ENCODE peak calls at places on chromosome 9, in four cellular contexts. One of them, this sample, is unnamed.

GRCh38 chr9:126386088-126386487 is 59.5 kb downstream of the MVB12B start:
- DNase-seq in AG09309: no peak
- DNase-seq in GM12865: peak
- DNase-seq in A673: no peak
- DNase-seq in this sample: no peak

GRCh38 chr9:38362912-38363588 is 29.5 kb upstream of the ALDH1B1 start:
- DNase-seq in A673: peak
- DNase-seq in GM12865: peak
- DNase-seq in AG09309: peak
- DNase-seq in this sample: peak

GRCh38 chr9:95910023-95910706 is 34.7 kb downstream of the ERCC6L2 start:
- DNase-seq in A673: no peak
- DNase-seq in GM12865: no peak
- DNase-seq in AG09309: no peak
- DNase-seq in this sample: no peak

GRCh38 chr9:131530546-131530929 is 525 bp downstream of the UCK1 start:
- DNase-seq in GM12865: peak
- DNase-seq in AG09309: no peak
- DNase-seq in A673: peak
- DNase-seq in this sample: no peak

GRCh38 chr9:20442461-20443319 is 179.6 kb downstream of the MLLT3 start:
- DNase-seq in AG09309: no peak
- DNase-seq in GM12865: no peak
- DNase-seq in A673: no peak
- DNase-seq in this sample: peak

GRCh38 chr9:118570076-118570475 is 799.2 kb downstream of the BRINP1 start:
- DNase-seq in GM12865: no peak
- DNase-seq in AG09309: no peak
- DNase-seq in A673: no peak
- DNase-seq in this sample: no peak

GRCh38 chr9:87675466-87675865 is 50.5 kb upstream of the CTSL start:
- DNase-seq in GM12865: no peak
- DNase-seq in AG09309: no peak
- DNase-seq in A673: no peak
- DNase-seq in this sample: no peak

GRCh38 chr9:77929942-77930341 is 101.7 kb downstream of the GNAQ start:
- DNase-seq in GM12865: no peak
- DNase-seq in AG09309: no peak
- DNase-seq in A673: no peak
- DNase-seq in this sample: no peak

GRCh38 chr9:90287567-90288274 is 354.9 kb downstream of the DIRAS2 start:
- DNase-seq in GM12865: peak
- DNase-seq in AG09309: no peak
- DNase-seq in A673: no peak
- DNase-seq in this sample: no peak

GRCh38 chr9:107585465-107585864 is 95.9 kb upstream of the KLF4 start:
- DNase-seq in A673: no peak
- DNase-seq in GM12865: no peak
- DNase-seq in AG09309: no peak
- DNase-seq in this sample: no peak

GRCh38 chr9:75483636-75484035 is 395.3 kb downstream of the OSTF1 start:
- DNase-seq in GM12865: no peak
- DNase-seq in AG09309: no peak
- DNase-seq in A673: no peak
- DNase-seq in this sample: peak

GRCh38 chr9:35348109-35348508 is 141.8 kb upstream of the RUSC2 start:
- DNase-seq in GM12865: no peak
- DNase-seq in A673: no peak
- DNase-seq in AG09309: no peak
- DNase-seq in this sample: no peak

GRCh38 chr9:137127301-137128157 is 11.4 kb upstream of the GRIN1 start:
- DNase-seq in GM12865: peak
- DNase-seq in AG09309: no peak
- DNase-seq in A673: no peak
- DNase-seq in this sample: no peak

GRCh38 chr9:136311433-136312375 is 7.8 kb upstream of the CCDC187 start:
- DNase-seq in A673: no peak
- DNase-seq in GM12865: peak
- DNase-seq in AG09309: no peak
- DNase-seq in this sample: no peak

GRCh38 chr9:129567842-129568559 is 52.9 kb downstream of the C9orf50 start:
- DNase-seq in AG09309: peak
- DNase-seq in A673: peak
- DNase-seq in GM12865: no peak
- DNase-seq in this sample: peak

GRCh38 chr9:99143661-99144060 is 38.7 kb downstream of the TGFBR1 start:
- DNase-seq in A673: no peak
- DNase-seq in GM12865: no peak
- DNase-seq in AG09309: no peak
- DNase-seq in this sample: no peak

GRCh38 chr9:94002316-94003140 is 47.4 kb upstream of the BARX1 start:
- DNase-seq in AG09309: no peak
- DNase-seq in GM12865: peak
- DNase-seq in A673: peak
- DNase-seq in this sample: peak

GRCh38 chr9:16824545-16825041 is 45.9 kb downstream of the BNC2 start:
- DNase-seq in AG09309: peak
- DNase-seq in GM12865: peak
- DNase-seq in A673: peak
- DNase-seq in this sample: peak

GRCh38 chr9:128162215-128163026 is 2.4 kb downstream of the BBLN start:
- DNase-seq in A673: no peak
- DNase-seq in AG09309: no peak
- DNase-seq in GM12865: no peak
- DNase-seq in this sample: peak

GRCh38 chr9:121976751-121977150 is 116.4 kb downstream of the TTLL11 start:
- DNase-seq in AG09309: no peak
- DNase-seq in A673: no peak
- DNase-seq in GM12865: no peak
- DNase-seq in this sample: peak

DNA sequence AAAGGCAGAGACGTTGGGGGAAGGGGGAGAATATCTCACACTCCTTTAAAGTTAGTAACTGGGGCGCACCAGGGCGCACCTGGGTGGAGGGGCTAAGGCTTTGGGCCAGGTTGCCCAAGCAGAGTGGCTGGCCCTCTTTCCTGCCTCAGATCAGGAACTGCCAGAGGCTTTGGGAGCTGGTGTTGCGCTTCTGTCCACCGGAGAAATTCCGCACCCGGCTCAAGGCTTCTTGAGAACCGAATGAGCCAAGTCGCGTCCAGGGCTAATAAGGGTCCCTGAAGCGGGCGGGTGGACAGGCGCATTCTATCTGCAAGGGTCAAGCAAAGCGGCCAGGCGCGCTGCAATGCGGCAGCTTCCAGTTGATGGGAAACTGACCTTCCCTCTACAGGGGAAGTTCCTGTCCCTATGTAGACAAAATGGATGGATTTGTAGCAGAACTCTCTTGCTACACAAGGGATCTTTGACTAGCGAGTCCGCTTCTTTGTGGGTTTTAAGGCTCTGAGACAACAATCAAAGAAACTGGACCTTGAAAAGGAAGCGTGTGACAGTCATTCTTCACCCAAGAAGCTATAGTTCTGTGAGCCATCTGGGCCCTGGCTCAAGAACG is 5.5 kb downstream of the PAX5 start:
- DNase-seq in A673: no peak
- DNase-seq in AG09309: no peak
- DNase-seq in GM12865: peak
- DNase-seq in this sample: no peak
- H3K4me3 ChIP-seq in A673: no peak
- H3K4me3 ChIP-seq in AG09309: no peak
- H3K4me3 ChIP-seq in GM12865: peak
- H3K4me3 ChIP-seq in this sample: no peak

DNA sequence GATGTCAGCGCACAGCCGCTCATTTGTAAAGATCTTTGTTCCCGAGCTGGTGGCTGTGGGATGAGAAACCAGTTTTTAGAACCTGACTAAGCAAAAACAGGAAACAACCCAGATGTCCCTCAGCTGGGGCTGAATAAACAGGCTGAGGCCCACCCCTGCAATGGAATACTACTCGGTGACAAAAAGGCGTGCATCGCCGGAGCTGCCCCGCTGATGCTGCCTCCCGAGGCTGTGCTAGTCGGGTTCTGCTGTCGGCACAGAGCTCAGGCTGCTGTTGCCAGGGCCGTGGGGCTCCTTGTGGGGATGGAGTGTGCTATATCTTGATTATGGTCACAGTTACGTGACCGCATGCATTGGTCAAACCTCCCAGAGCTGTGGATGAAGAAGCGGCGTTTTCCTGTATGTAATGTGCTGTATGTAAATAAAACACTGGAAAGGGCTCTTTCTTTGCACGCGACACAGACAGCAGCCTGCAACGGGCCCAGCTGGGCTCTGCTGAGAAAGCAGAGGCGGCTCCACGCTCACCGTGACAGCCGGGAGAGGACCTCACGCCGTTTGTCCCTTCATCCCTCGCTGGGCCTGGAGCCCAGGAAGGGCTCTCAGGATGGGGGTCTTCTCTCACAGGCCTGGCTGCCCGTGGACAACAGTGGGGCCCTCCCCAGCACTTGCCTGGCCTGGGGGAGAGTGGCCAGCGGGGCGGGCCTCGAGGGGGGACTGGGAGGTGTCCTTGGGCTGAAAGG is 51.5 kb upstream of the RNU6ATAC start:
- DNase-seq in GM12865: no peak
- DNase-seq in AG09309: no peak
- DNase-seq in A673: no peak
- DNase-seq in this sample: peak
- TF ChIP-seq CTCF in GM12865: no peak
- TF ChIP-seq CTCF in AG09309: no peak
- TF ChIP-seq CTCF in A673: no peak
- TF ChIP-seq CTCF in this sample: no peak

GRCh38 chr9:124854822-124855221 is 1.6 kb downstream of the WDR38 start:
- DNase-seq in GM12865: no peak
- DNase-seq in AG09309: no peak
- DNase-seq in A673: no peak
- DNase-seq in this sample: no peak

GRCh38 chr9:124852829-124853531 is at the start of gene WDR38:
- DNase-seq in AG09309: no peak
- DNase-seq in GM12865: peak
- DNase-seq in A673: peak
- DNase-seq in this sample: peak

GRCh38 chr9:124852121-124852828 is 985 bp upstream of the WDR38 start:
- DNase-seq in GM12865: no peak
- DNase-seq in AG09309: no peak
- DNase-seq in A673: no peak
- DNase-seq in this sample: no peak

GRCh38 chr9:124854161-124854560 is 901 bp downstream of the WDR38 start:
- DNase-seq in A673: no peak
- DNase-seq in GM12865: no peak
- DNase-seq in AG09309: no peak
- DNase-seq in this sample: no peak

GRCh38 chr9:124853605-124854143 is 414 bp downstream of the WDR38 start:
- DNase-seq in A673: no peak
- DNase-seq in AG09309: no peak
- DNase-seq in GM12865: no peak
- DNase-seq in this sample: no peak
- H3K4me3 ChIP-seq in A673: peak
- H3K4me3 ChIP-seq in AG09309: peak
- H3K4me3 ChIP-seq in GM12865: peak
- H3K4me3 ChIP-seq in this sample: peak

DNA sequence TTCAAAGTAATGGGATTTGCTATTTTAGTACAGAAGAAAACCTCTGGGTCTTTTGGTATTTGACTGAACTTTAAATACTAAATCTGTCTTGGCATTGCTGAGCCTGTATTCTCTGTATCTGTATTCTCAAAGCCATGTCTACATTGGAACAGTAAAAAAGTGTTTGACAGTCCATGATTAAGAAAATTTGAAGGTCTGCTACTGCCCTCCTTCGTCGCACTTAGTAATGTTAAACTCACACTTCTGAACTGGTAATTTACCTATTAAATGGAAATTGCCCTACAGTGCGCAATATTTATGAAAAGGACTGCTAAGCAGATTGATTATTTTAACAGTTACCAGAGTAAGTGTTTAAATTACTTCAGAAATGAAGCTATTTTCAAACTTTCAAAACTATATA is 165.7 kb upstream of the SMC2 start:
- DNase-seq in GM12865: no peak
- DNase-seq in A673: no peak
- DNase-seq in AG09309: no peak
- DNase-seq in this sample: no peak
- TF ChIP-seq CTCF in GM12865: no peak
- TF ChIP-seq CTCF in A673: no peak
- TF ChIP-seq CTCF in AG09309: no peak
- TF ChIP-seq CTCF in this sample: no peak

DNA sequence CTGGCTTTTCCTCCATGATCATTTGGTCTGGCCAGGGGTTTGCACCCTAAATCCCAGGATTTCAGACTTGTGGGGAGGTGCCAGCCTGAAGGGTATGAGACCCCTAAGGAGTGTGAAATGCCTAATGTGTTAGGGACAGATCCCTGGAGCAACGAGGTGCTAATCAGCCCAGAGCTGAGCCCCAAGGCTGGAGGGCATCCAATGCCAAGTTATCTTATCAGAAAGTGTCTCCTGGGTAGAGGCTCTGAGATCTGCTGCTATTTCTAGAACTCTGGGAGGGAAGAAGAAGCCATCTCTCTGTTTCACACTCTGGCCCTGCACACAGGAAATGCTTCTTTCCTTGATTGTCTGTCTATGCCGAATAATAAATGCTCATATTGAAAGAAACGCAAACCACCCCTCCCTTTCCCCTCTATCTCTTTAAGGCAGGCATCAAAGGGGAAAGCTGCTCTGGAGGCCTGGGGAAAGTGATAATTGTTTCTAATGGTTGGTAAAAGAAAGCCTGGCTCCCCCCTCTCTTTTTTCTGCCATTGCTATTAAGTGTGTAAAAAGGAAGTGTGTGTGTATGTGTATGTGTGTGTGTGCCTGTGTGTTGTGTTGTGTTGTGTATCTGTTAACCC is 166.7 kb downstream of the PAPPA start:
- DNase-seq in A673: peak
- DNase-seq in AG09309: no peak
- DNase-seq in GM12865: no peak
- DNase-seq in this sample: no peak
- H3K4me3 ChIP-seq in A673: no peak
- H3K4me3 ChIP-seq in AG09309: no peak
- H3K4me3 ChIP-seq in GM12865: no peak
- H3K4me3 ChIP-seq in this sample: no peak

This sample was measured in astrocyte of the spinal cord.